ENCODE peak calls at places on chromosomes 5 and 9, in ten cellular contexts. P, E, N, S, U, O, B, H, Z and X are unnamed samples.

GRCh38 chr5:1495525-1495897 is 28.2 kb downstream of the LPCAT1 start:
- DNase-seq in P (no peak), E (no peak), N (no peak), S (no peak), U (no peak), O (no peak), B (no peak), H (no peak), Z (no peak), X (no peak)

GRCh38 chr5:96087939-96088338 is 126.3 kb upstream of the ELL2 start:
- DNase-seq in P (no peak), E (no peak), N (no peak), S (no peak), U (no peak), O (no peak), B (no peak), H (no peak), Z (no peak), X (no peak)

GRCh38 chr5:139795074-139796001 is at the start of gene PSD2:
- DNase-seq in P (peak), E (peak), N (peak), S (no peak), U (no peak), O (no peak), B (peak), H (no peak), Z (no peak), X (peak)

GRCh38 chr5:142012186-142012785 is 541 bp downstream of the GNPDA1 start:
- DNase-seq in P (no peak), E (peak), N (peak), S (no peak), U (peak), O (no peak), B (peak), H (peak), Z (no peak), X (peak)

GRCh38 chr5:131677115-131677514 is 42.1 kb upstream of the RAPGEF6 start:
- DNase-seq in P (no peak), E (peak), N (no peak), S (no peak), U (no peak), O (no peak), B (no peak), H (no peak), Z (no peak), X (no peak)

GRCh38 chr9:136722093-136722968 is 10.0 kb downstream of the DIPK1B start:
- DNase-seq in P (no peak), E (no peak), N (no peak), S (no peak), U (no peak), O (no peak), B (no peak), H (no peak), Z (no peak), X (no peak)

GRCh38 chr5:134001938-134002731 is 2.6 kb downstream of the VDAC1 start:
- DNase-seq in P (no peak), E (no peak), N (no peak), S (no peak), U (no peak), O (no peak), B (no peak), H (no peak), Z (no peak), X (no peak)

GRCh38 chr5:167295686-167296015 is 995.8 kb upstream of the WWC1 start:
- DNase-seq in P (no peak), E (peak), N (no peak), S (no peak), U (no peak), O (peak), B (no peak), H (no peak), Z (no peak), X (no peak)

GRCh38 chr5:122863721-122864120 is 18.3 kb downstream of the SNX24 start:
- DNase-seq in P (no peak), E (no peak), N (no peak), S (no peak), U (no peak), O (no peak), B (no peak), H (no peak), Z (no peak), X (no peak)

GRCh38 chr5:136235316-136235715 is 42.4 kb upstream of the SMIM32 start:
- DNase-seq in P (no peak), E (no peak), N (no peak), S (no peak), U (no peak), O (no peak), B (no peak), H (no peak), Z (no peak), X (no peak)